ENCODE peak calls at places on chromosomes 6 and 20, in ten cellular contexts. One of them, this sample, is unnamed.

GRCh38 chr6:41039060-41039998 is at the start of gene UNC5CL:
- DNase-seq in activated CD4-positive, alpha-beta T cell treated with anti-CD3 and anti-CD28 coated beads, Interleukin-2, amount 50 U/mL, for 48 hours: peak
- DNase-seq in ecto neural progenitor cell: peak
- DNase-seq in progenitor cell of endocrine pancreas: no peak
- DNase-seq in nucleus accumbens: no peak
- DNase-seq in T1000: no peak
- DNase-seq in omental fat pad: no peak
- DNase-seq in GM23248: peak
- DNase-seq in brain microvascular endothelial cell: peak
- DNase-seq in amygdala: no peak
- DNase-seq in this sample: peak

GRCh38 chr20:62889411-62889810 is 27.8 kb upstream of the TCFL5 start:
- DNase-seq in activated CD4-positive, alpha-beta T cell treated with anti-CD3 and anti-CD28 coated beads, Interleukin-2, amount 50 U/mL, for 48 hours: no peak
- DNase-seq in ecto neural progenitor cell: no peak
- DNase-seq in progenitor cell of endocrine pancreas: no peak
- DNase-seq in nucleus accumbens: no peak
- DNase-seq in T1000: no peak
- DNase-seq in omental fat pad: no peak
- DNase-seq in GM23248: no peak
- DNase-seq in brain microvascular endothelial cell: no peak
- DNase-seq in amygdala: no peak
- DNase-seq in this sample: no peak

GRCh38 chr6:40387871-40388264 is 199.3 kb downstream of the LRFN2 start:
- DNase-seq in activated CD4-positive, alpha-beta T cell treated with anti-CD3 and anti-CD28 coated beads, Interleukin-2, amount 50 U/mL, for 48 hours: no peak
- DNase-seq in ecto neural progenitor cell: no peak
- DNase-seq in progenitor cell of endocrine pancreas: no peak
- DNase-seq in nucleus accumbens: no peak
- DNase-seq in T1000: no peak
- DNase-seq in omental fat pad: no peak
- DNase-seq in GM23248: no peak
- DNase-seq in brain microvascular endothelial cell: no peak
- DNase-seq in amygdala: no peak
- DNase-seq in this sample: no peak

GRCh38 chr6:136962661-136963060 is 40.6 kb downstream of the SLC35D3 start:
- DNase-seq in activated CD4-positive, alpha-beta T cell treated with anti-CD3 and anti-CD28 coated beads, Interleukin-2, amount 50 U/mL, for 48 hours: no peak
- DNase-seq in ecto neural progenitor cell: no peak
- DNase-seq in progenitor cell of endocrine pancreas: no peak
- DNase-seq in nucleus accumbens: no peak
- DNase-seq in T1000: no peak
- DNase-seq in omental fat pad: no peak
- DNase-seq in GM23248: no peak
- DNase-seq in brain microvascular endothelial cell: no peak
- DNase-seq in amygdala: no peak
- DNase-seq in this sample: no peak

GRCh38 chr20:25020901-25021301 is 28.4 kb upstream of the APMAP start:
- DNase-seq in activated CD4-positive, alpha-beta T cell treated with anti-CD3 and anti-CD28 coated beads, Interleukin-2, amount 50 U/mL, for 48 hours: no peak
- DNase-seq in ecto neural progenitor cell: no peak
- DNase-seq in progenitor cell of endocrine pancreas: no peak
- DNase-seq in nucleus accumbens: no peak
- DNase-seq in T1000: no peak
- DNase-seq in omental fat pad: no peak
- DNase-seq in GM23248: no peak
- DNase-seq in brain microvascular endothelial cell: no peak
- DNase-seq in amygdala: no peak
- DNase-seq in this sample: no peak

GRCh38 chr6:31940256-31940664 is 5.6 kb upstream of the CFB start:
- DNase-seq in activated CD4-positive, alpha-beta T cell treated with anti-CD3 and anti-CD28 coated beads, Interleukin-2, amount 50 U/mL, for 48 hours: no peak
- DNase-seq in ecto neural progenitor cell: no peak
- DNase-seq in progenitor cell of endocrine pancreas: no peak
- DNase-seq in nucleus accumbens: no peak
- DNase-seq in T1000: no peak
- DNase-seq in omental fat pad: no peak
- DNase-seq in GM23248: peak
- DNase-seq in brain microvascular endothelial cell: peak
- DNase-seq in amygdala: no peak
- DNase-seq in this sample: peak

GRCh38 chr6:1612386-1612893 is 2.7 kb downstream of the FOXC1 start:
- DNase-seq in activated CD4-positive, alpha-beta T cell treated with anti-CD3 and anti-CD28 coated beads, Interleukin-2, amount 50 U/mL, for 48 hours: no peak
- DNase-seq in ecto neural progenitor cell: no peak
- DNase-seq in progenitor cell of endocrine pancreas: no peak
- DNase-seq in nucleus accumbens: no peak
- DNase-seq in T1000: no peak
- DNase-seq in omental fat pad: no peak
- DNase-seq in GM23248: no peak
- DNase-seq in brain microvascular endothelial cell: no peak
- DNase-seq in amygdala: no peak
- DNase-seq in this sample: no peak

GRCh38 chr20:38342716-38343106 is 3.6 kb upstream of the LBP start:
- DNase-seq in activated CD4-positive, alpha-beta T cell treated with anti-CD3 and anti-CD28 coated beads, Interleukin-2, amount 50 U/mL, for 48 hours: no peak
- DNase-seq in ecto neural progenitor cell: no peak
- DNase-seq in progenitor cell of endocrine pancreas: no peak
- DNase-seq in nucleus accumbens: no peak
- DNase-seq in T1000: no peak
- DNase-seq in omental fat pad: no peak
- DNase-seq in GM23248: no peak
- DNase-seq in brain microvascular endothelial cell: no peak
- DNase-seq in amygdala: no peak
- DNase-seq in this sample: no peak

GRCh38 chr20:31934968-31935764 is 16.7 kb downstream of the PDRG1 start:
- DNase-seq in activated CD4-positive, alpha-beta T cell treated with anti-CD3 and anti-CD28 coated beads, Interleukin-2, amount 50 U/mL, for 48 hours: no peak
- DNase-seq in ecto neural progenitor cell: no peak
- DNase-seq in progenitor cell of endocrine pancreas: no peak
- DNase-seq in nucleus accumbens: no peak
- DNase-seq in T1000: no peak
- DNase-seq in omental fat pad: no peak
- DNase-seq in GM23248: no peak
- DNase-seq in brain microvascular endothelial cell: no peak
- DNase-seq in amygdala: no peak
- DNase-seq in this sample: no peak

GRCh38 chr6:6368684-6369052 is 48.2 kb upstream of the F13A1 start:
- DNase-seq in activated CD4-positive, alpha-beta T cell treated with anti-CD3 and anti-CD28 coated beads, Interleukin-2, amount 50 U/mL, for 48 hours: no peak
- DNase-seq in ecto neural progenitor cell: no peak
- DNase-seq in progenitor cell of endocrine pancreas: no peak
- DNase-seq in nucleus accumbens: no peak
- DNase-seq in T1000: no peak
- DNase-seq in omental fat pad: no peak
- DNase-seq in GM23248: no peak
- DNase-seq in brain microvascular endothelial cell: no peak
- DNase-seq in amygdala: no peak
- DNase-seq in this sample: no peak

GRCh38 chr6:141326426-141326825 is 806.3 kb upstream of the GJE1 start:
- DNase-seq in activated CD4-positive, alpha-beta T cell treated with anti-CD3 and anti-CD28 coated beads, Interleukin-2, amount 50 U/mL, for 48 hours: peak
- DNase-seq in ecto neural progenitor cell: no peak
- DNase-seq in progenitor cell of endocrine pancreas: no peak
- DNase-seq in nucleus accumbens: peak
- DNase-seq in T1000: peak
- DNase-seq in omental fat pad: peak
- DNase-seq in GM23248: peak
- DNase-seq in brain microvascular endothelial cell: peak
- DNase-seq in amygdala: no peak
- DNase-seq in this sample: peak

GRCh38 chr6:49564552-49564951 is 14.1 kb downstream of the C6orf141 start:
- DNase-seq in activated CD4-positive, alpha-beta T cell treated with anti-CD3 and anti-CD28 coated beads, Interleukin-2, amount 50 U/mL, for 48 hours: no peak
- DNase-seq in ecto neural progenitor cell: no peak
- DNase-seq in progenitor cell of endocrine pancreas: no peak
- DNase-seq in nucleus accumbens: no peak
- DNase-seq in T1000: no peak
- DNase-seq in omental fat pad: no peak
- DNase-seq in GM23248: no peak
- DNase-seq in brain microvascular endothelial cell: no peak
- DNase-seq in amygdala: no peak
- DNase-seq in this sample: no peak

GRCh38 chr6:5435449-5435848 is 174.1 kb downstream of the FARS2 start:
- DNase-seq in activated CD4-positive, alpha-beta T cell treated with anti-CD3 and anti-CD28 coated beads, Interleukin-2, amount 50 U/mL, for 48 hours: no peak
- DNase-seq in ecto neural progenitor cell: no peak
- DNase-seq in progenitor cell of endocrine pancreas: no peak
- DNase-seq in nucleus accumbens: no peak
- DNase-seq in T1000: no peak
- DNase-seq in omental fat pad: no peak
- DNase-seq in GM23248: peak
- DNase-seq in brain microvascular endothelial cell: peak
- DNase-seq in amygdala: no peak
- DNase-seq in this sample: no peak

GRCh38 chr20:13041574-13042457 is 33.0 kb downstream of the SPTLC3 start:
- DNase-seq in activated CD4-positive, alpha-beta T cell treated with anti-CD3 and anti-CD28 coated beads, Interleukin-2, amount 50 U/mL, for 48 hours: no peak
- DNase-seq in ecto neural progenitor cell: no peak
- DNase-seq in progenitor cell of endocrine pancreas: no peak
- DNase-seq in nucleus accumbens: no peak
- DNase-seq in T1000: no peak
- DNase-seq in omental fat pad: no peak
- DNase-seq in GM23248: peak
- DNase-seq in brain microvascular endothelial cell: no peak
- DNase-seq in amygdala: no peak
- DNase-seq in this sample: peak

GRCh38 chr6:18359237-18359885 is 27.8 kb upstream of the RNF144B start:
- DNase-seq in activated CD4-positive, alpha-beta T cell treated with anti-CD3 and anti-CD28 coated beads, Interleukin-2, amount 50 U/mL, for 48 hours: no peak
- DNase-seq in ecto neural progenitor cell: no peak
- DNase-seq in progenitor cell of endocrine pancreas: no peak
- DNase-seq in nucleus accumbens: no peak
- DNase-seq in T1000: no peak
- DNase-seq in omental fat pad: no peak
- DNase-seq in GM23248: no peak
- DNase-seq in brain microvascular endothelial cell: no peak
- DNase-seq in amygdala: no peak
- DNase-seq in this sample: no peak

GRCh38 chr6:163915131-163915530 is 500.6 kb downstream of the QKI start:
- DNase-seq in activated CD4-positive, alpha-beta T cell treated with anti-CD3 and anti-CD28 coated beads, Interleukin-2, amount 50 U/mL, for 48 hours: no peak
- DNase-seq in ecto neural progenitor cell: no peak
- DNase-seq in progenitor cell of endocrine pancreas: no peak
- DNase-seq in nucleus accumbens: no peak
- DNase-seq in T1000: no peak
- DNase-seq in omental fat pad: no peak
- DNase-seq in GM23248: no peak
- DNase-seq in brain microvascular endothelial cell: no peak
- DNase-seq in amygdala: no peak
- DNase-seq in this sample: no peak

GRCh38 chr6:107991939-107992560 is 34.0 kb upstream of the SEC63 start:
- DNase-seq in activated CD4-positive, alpha-beta T cell treated with anti-CD3 and anti-CD28 coated beads, Interleukin-2, amount 50 U/mL, for 48 hours: no peak
- DNase-seq in ecto neural progenitor cell: no peak
- DNase-seq in progenitor cell of endocrine pancreas: no peak
- DNase-seq in nucleus accumbens: no peak
- DNase-seq in T1000: no peak
- DNase-seq in omental fat pad: no peak
- DNase-seq in GM23248: no peak
- DNase-seq in brain microvascular endothelial cell: no peak
- DNase-seq in amygdala: no peak
- DNase-seq in this sample: no peak

GRCh38 chr6:127402890-127403617 is 56.1 kb downstream of the KIAA0408 start:
- DNase-seq in activated CD4-positive, alpha-beta T cell treated with anti-CD3 and anti-CD28 coated beads, Interleukin-2, amount 50 U/mL, for 48 hours: no peak
- DNase-seq in ecto neural progenitor cell: no peak
- DNase-seq in progenitor cell of endocrine pancreas: no peak
- DNase-seq in nucleus accumbens: no peak
- DNase-seq in T1000: no peak
- DNase-seq in omental fat pad: no peak
- DNase-seq in GM23248: no peak
- DNase-seq in brain microvascular endothelial cell: no peak
- DNase-seq in amygdala: no peak
- DNase-seq in this sample: no peak

GRCh38 chr20:10986586-10986985 is 312.8 kb upstream of the JAG1 start:
- DNase-seq in activated CD4-positive, alpha-beta T cell treated with anti-CD3 and anti-CD28 coated beads, Interleukin-2, amount 50 U/mL, for 48 hours: no peak
- DNase-seq in ecto neural progenitor cell: no peak
- DNase-seq in progenitor cell of endocrine pancreas: no peak
- DNase-seq in nucleus accumbens: no peak
- DNase-seq in T1000: no peak
- DNase-seq in omental fat pad: no peak
- DNase-seq in GM23248: no peak
- DNase-seq in brain microvascular endothelial cell: peak
- DNase-seq in amygdala: no peak
- DNase-seq in this sample: peak

GRCh38 chr6:12051861-12052368 is 39.8 kb downstream of the HIVEP1 start:
- DNase-seq in activated CD4-positive, alpha-beta T cell treated with anti-CD3 and anti-CD28 coated beads, Interleukin-2, amount 50 U/mL, for 48 hours: peak
- DNase-seq in ecto neural progenitor cell: no peak
- DNase-seq in progenitor cell of endocrine pancreas: no peak
- DNase-seq in nucleus accumbens: no peak
- DNase-seq in T1000: no peak
- DNase-seq in omental fat pad: no peak
- DNase-seq in GM23248: peak
- DNase-seq in brain microvascular endothelial cell: no peak
- DNase-seq in amygdala: no peak
- DNase-seq in this sample: peak

GRCh38 chr6:12595161-12595792 is 121.3 kb upstream of the PHACTR1 start:
- DNase-seq in activated CD4-positive, alpha-beta T cell treated with anti-CD3 and anti-CD28 coated beads, Interleukin-2, amount 50 U/mL, for 48 hours: no peak
- DNase-seq in ecto neural progenitor cell: no peak
- DNase-seq in progenitor cell of endocrine pancreas: no peak
- DNase-seq in nucleus accumbens: no peak
- DNase-seq in T1000: no peak
- DNase-seq in omental fat pad: no peak
- DNase-seq in GM23248: peak
- DNase-seq in brain microvascular endothelial cell: no peak
- DNase-seq in amygdala: no peak
- DNase-seq in this sample: no peak

GRCh38 chr20:17698419-17698818 is 1.3 kb upstream of the BANF2 start:
- DNase-seq in activated CD4-positive, alpha-beta T cell treated with anti-CD3 and anti-CD28 coated beads, Interleukin-2, amount 50 U/mL, for 48 hours: no peak
- DNase-seq in ecto neural progenitor cell: no peak
- DNase-seq in progenitor cell of endocrine pancreas: no peak
- DNase-seq in nucleus accumbens: no peak
- DNase-seq in T1000: no peak
- DNase-seq in omental fat pad: no peak
- DNase-seq in GM23248: no peak
- DNase-seq in brain microvascular endothelial cell: no peak
- DNase-seq in amygdala: no peak
- DNase-seq in this sample: no peak

GRCh38 chr6:137903933-137904821 is 37.1 kb downstream of the TNFAIP3 start:
- DNase-seq in activated CD4-positive, alpha-beta T cell treated with anti-CD3 and anti-CD28 coated beads, Interleukin-2, amount 50 U/mL, for 48 hours: peak
- DNase-seq in ecto neural progenitor cell: no peak
- DNase-seq in progenitor cell of endocrine pancreas: no peak
- DNase-seq in nucleus accumbens: no peak
- DNase-seq in T1000: no peak
- DNase-seq in omental fat pad: no peak
- DNase-seq in GM23248: peak
- DNase-seq in brain microvascular endothelial cell: no peak
- DNase-seq in amygdala: no peak
- DNase-seq in this sample: peak

GRCh38 chr20:53789913-53790675 is 196.5 kb upstream of the ZNF217 start:
- DNase-seq in activated CD4-positive, alpha-beta T cell treated with anti-CD3 and anti-CD28 coated beads, Interleukin-2, amount 50 U/mL, for 48 hours: no peak
- DNase-seq in ecto neural progenitor cell: no peak
- DNase-seq in progenitor cell of endocrine pancreas: no peak
- DNase-seq in nucleus accumbens: no peak
- DNase-seq in T1000: no peak
- DNase-seq in omental fat pad: no peak
- DNase-seq in GM23248: peak
- DNase-seq in brain microvascular endothelial cell: no peak
- DNase-seq in amygdala: no peak
- DNase-seq in this sample: no peak

GRCh38 chr6:55734256-55734655 is 141.1 kb downstream of the BMP5 start:
- DNase-seq in activated CD4-positive, alpha-beta T cell treated with anti-CD3 and anti-CD28 coated beads, Interleukin-2, amount 50 U/mL, for 48 hours: no peak
- DNase-seq in ecto neural progenitor cell: no peak
- DNase-seq in progenitor cell of endocrine pancreas: no peak
- DNase-seq in nucleus accumbens: no peak
- DNase-seq in T1000: no peak
- DNase-seq in omental fat pad: no peak
- DNase-seq in GM23248: no peak
- DNase-seq in brain microvascular endothelial cell: no peak
- DNase-seq in amygdala: no peak
- DNase-seq in this sample: peak

GRCh38 chr20:63101781-63102719 is 95.3 kb upstream of the BHLHE23 start:
- DNase-seq in activated CD4-positive, alpha-beta T cell treated with anti-CD3 and anti-CD28 coated beads, Interleukin-2, amount 50 U/mL, for 48 hours: peak
- DNase-seq in ecto neural progenitor cell: no peak
- DNase-seq in progenitor cell of endocrine pancreas: no peak
- DNase-seq in nucleus accumbens: peak
- DNase-seq in T1000: no peak
- DNase-seq in omental fat pad: no peak
- DNase-seq in GM23248: peak
- DNase-seq in brain microvascular endothelial cell: peak
- DNase-seq in amygdala: no peak
- DNase-seq in this sample: peak

GRCh38 chr20:43821795-43822194 is 92.9 kb upstream of the TOX2 start:
- DNase-seq in activated CD4-positive, alpha-beta T cell treated with anti-CD3 and anti-CD28 coated beads, Interleukin-2, amount 50 U/mL, for 48 hours: peak
- DNase-seq in ecto neural progenitor cell: no peak
- DNase-seq in progenitor cell of endocrine pancreas: no peak
- DNase-seq in nucleus accumbens: no peak
- DNase-seq in T1000: no peak
- DNase-seq in omental fat pad: no peak
- DNase-seq in GM23248: no peak
- DNase-seq in brain microvascular endothelial cell: no peak
- DNase-seq in amygdala: no peak
- DNase-seq in this sample: no peak

GRCh38 chr6:21438237-21438985 is 155.1 kb upstream of the SOX4 start:
- DNase-seq in activated CD4-positive, alpha-beta T cell treated with anti-CD3 and anti-CD28 coated beads, Interleukin-2, amount 50 U/mL, for 48 hours: peak
- DNase-seq in ecto neural progenitor cell: no peak
- DNase-seq in progenitor cell of endocrine pancreas: no peak
- DNase-seq in nucleus accumbens: no peak
- DNase-seq in T1000: no peak
- DNase-seq in omental fat pad: no peak
- DNase-seq in GM23248: no peak
- DNase-seq in brain microvascular endothelial cell: no peak
- DNase-seq in amygdala: no peak
- DNase-seq in this sample: no peak

This sample was measured in adipocyte.